ENCODE peak calls at places on chromosome 12, in four cellular contexts. L is H9, C is mesendoderm, O is H1. D is an unnamed sample.

GRCh38 chr12:91781114-91781513 is 364.5 kb downstream of the BTG1 start:
- DNase-seq in L (no peak), C (peak; percentile 25), O (no peak), D (peak; percentile 66)

GRCh38 chr12:116515674-116516073 is 43.5 kb upstream of the MAP1LC3B2 start:
- DNase-seq in L (no peak), C (no peak), O (no peak), D (no peak)

GRCh38 chr12:98653866-98654493 is 8.9 kb downstream of the APAF1 start:
- DNase-seq in L (no peak), C (peak; percentile 59), O (no peak), D (peak; percentile 70)

GRCh38 chr12:110807640-110808039 is 39.1 kb upstream of the CCDC63 start:
- DNase-seq in L (peak; percentile 59), C (no peak), O (no peak), D (no peak)

GRCh38 chr12:15304296-15304695 is 18.0 kb upstream of the PTPRO start:
- DNase-seq in L (no peak), C (no peak), O (no peak), D (no peak)

GRCh38 chr12:49673446-49674317 is 33.5 kb downstream of the FMNL3 start:
- DNase-seq in L (peak; percentile 85), C (peak; percentile 76), O (no peak), D (peak; percentile 94)

GRCh38 chr12:43836455-43836989 is 641 bp downstream of the TMEM117 start:
- DNase-seq in L (no peak), C (no peak), O (no peak), D (peak; percentile 46)

GRCh38 chr12:1858456-1858855 is 38.1 kb downstream of the LRTM2 start:
- DNase-seq in L (peak; percentile 24), C (no peak), O (no peak), D (no peak)

GRCh38 chr12:6375269-6376078 is at the start of gene SCNN1A:
- DNase-seq in L (peak; percentile 98), C (peak; percentile 89), O (peak; percentile 85), D (no peak)

GRCh38 chr12:14239350-14239934 is 126.0 kb upstream of the ATF7IP start:
- DNase-seq in L (peak; percentile 78), C (peak; percentile 94), O (no peak), D (no peak)

GRCh38 chr12:95970905-95971304 is 25.2 kb downstream of the HAL start:
- DNase-seq in L (peak; percentile 89), C (peak; percentile 95), O (peak; percentile 72), D (no peak)

GRCh38 chr12:17918013-17918412 is 172.0 kb downstream of the RERGL start:
- DNase-seq in L (no peak), C (no peak), O (no peak), D (no peak)

GRCh38 chr12:130644124-130644523 is 72.0 kb downstream of the RIMBP2 start:
- DNase-seq in L (no peak), C (no peak), O (no peak), D (no peak)

GRCh38 chr12:27864521-27864920 is 84.5 kb upstream of the MANSC4 start:
- DNase-seq in L (no peak), C (no peak), O (no peak), D (peak; percentile 44)

GRCh38 chr12:27865421-27865820 is 85.4 kb upstream of the MANSC4 start:
- DNase-seq in L (no peak), C (no peak), O (no peak), D (peak; percentile 52)

GRCh38 chr12:27861428-27862167 is 81.6 kb upstream of the MANSC4 start:
- DNase-seq in L (no peak), C (no peak), O (no peak), D (peak; percentile 59)

DNA sequence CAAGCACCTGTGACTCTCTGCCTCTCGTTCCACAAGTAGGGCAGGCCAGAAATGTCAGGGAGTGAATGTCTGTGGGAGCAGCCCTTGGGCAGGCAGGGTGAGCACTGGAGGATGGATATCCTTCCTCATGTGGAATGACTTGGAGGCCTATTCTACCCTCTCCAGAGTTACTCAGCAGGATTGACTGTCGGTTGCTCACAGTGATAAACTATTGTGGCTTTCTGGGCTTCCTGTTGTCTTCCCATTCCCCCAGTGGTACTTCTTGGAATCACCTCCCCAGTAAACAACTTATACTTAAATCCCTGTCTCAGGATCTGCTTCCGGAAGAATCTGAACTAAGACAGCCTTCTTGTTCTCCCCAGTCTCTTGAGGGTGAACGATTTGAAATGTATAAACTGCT is 79.6 kb upstream of the MANSC4 start:
- DNase-seq in L (no peak), C (peak; percentile 37), O (no peak), D (no peak)
- H4K5ac ChIP-seq in L (no peak overlapping the region), C (no peak overlapping the region), O (no peak overlapping the region), D (no peak overlapping the region)

DNA sequence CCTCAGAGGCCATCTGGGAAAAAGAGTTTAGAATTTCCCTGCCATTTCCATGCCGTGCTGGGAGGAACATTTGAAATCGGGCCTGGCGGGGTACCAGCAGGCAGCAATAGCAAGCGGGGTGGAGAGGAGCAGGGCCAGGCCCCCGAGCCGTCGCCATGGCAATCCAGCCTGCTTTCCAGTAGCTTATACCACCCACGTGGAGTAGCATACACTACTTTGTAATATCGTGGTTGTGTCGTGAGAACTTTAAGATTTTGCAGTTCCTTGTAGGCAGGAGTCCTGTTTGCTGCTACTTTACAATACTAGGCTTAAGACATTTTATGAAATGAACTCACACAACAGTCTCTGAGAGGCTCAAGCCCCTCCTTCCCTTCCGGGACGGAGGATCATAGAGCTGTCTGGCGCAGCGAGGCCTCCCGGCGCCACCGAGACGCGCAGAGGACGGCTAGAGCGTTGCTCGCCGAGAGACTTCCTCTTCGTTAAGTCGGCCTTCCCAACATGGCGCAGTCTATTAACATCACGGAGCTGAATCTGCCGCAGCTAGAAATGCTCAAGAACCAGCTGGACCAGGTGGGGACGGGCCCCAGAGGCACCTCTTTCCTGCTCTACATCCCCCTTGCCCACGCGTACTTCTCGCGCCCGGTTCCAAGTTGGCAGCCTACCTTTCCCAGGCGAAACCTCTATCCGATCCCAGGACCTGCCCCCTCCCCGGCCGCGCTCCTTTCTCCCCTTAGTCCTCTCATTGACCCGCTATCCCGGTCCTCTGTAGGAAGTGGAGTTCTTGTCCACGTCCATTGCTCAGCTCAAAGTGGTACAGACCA is at the start of gene PFDN5:
- DNase-seq in L (peak; percentile 94), C (peak; percentile 95), O (peak; percentile 61), D (peak; percentile 92)
- H4K5ac ChIP-seq in L (peak within 1 kb of the TSS; percentile 3), C (no peak within 1 kb of the TSS), O (peak within 1 kb of the TSS; percentile 85), D (peak within 1 kb of the TSS; percentile 97)

DNA sequence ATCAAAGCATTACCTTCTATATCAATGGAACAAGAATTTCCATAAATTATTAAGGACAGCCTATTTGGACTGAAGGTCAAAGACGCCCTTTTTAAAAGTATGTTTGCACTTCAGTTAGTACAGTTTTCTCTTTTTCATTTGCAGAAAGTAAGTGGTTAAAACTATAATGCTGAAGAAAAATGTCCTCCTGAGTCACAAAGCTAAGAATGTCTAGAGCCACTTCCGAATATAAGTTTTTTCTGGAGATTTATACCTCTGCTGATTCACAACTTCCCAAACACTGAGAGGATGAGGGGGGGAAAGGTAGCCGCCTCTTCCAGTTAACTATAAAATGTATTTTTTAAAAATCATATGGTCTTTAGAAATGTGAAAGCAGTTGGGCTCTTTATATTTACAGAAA is 84.9 kb downstream of the DUSP6 start:
- DNase-seq in L (no peak), C (no peak), O (no peak), D (peak; percentile 6)
- H4K5ac ChIP-seq in L (no peak overlapping the region), C (no peak overlapping the region), O (no peak overlapping the region), D (no peak overlapping the region)

GRCh38 chr12:113630625-113631024 is 159.0 kb upstream of the LHX5 start:
- DNase-seq in L (no peak), C (no peak), O (no peak), D (no peak)

GRCh38 chr12:113622410-113622809 is 150.7 kb upstream of the LHX5 start:
- DNase-seq in L (no peak), C (no peak), O (no peak), D (no peak)

GRCh38 chr12:113620437-113620976 is 148.8 kb upstream of the LHX5 start:
- DNase-seq in L (no peak), C (no peak), O (no peak), D (no peak)

DNA sequence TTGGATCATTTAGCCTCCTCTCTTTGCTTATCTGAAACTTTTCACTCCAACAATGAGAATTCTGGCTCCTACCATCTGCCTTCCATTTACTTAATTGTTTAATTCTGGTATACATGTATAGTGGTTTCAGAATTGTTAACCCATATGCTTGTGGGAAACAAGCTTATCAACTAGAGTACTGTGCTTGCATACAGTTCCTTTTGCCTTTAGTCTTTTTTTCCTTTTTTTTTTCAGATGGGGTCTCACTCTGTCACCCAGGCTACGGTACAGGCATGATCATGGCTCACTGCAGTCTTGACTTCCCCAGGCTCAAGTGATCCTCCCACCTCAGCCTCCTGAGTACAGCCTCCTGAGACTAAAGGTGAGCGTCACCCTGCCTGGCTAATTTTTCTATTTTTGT is 153.8 kb upstream of the LHX5 start:
- DNase-seq in L (no peak), C (no peak), O (no peak), D (no peak)
- H4K5ac ChIP-seq in L (no peak overlapping the region), C (no peak overlapping the region), O (no peak overlapping the region), D (no peak overlapping the region)

DNA sequence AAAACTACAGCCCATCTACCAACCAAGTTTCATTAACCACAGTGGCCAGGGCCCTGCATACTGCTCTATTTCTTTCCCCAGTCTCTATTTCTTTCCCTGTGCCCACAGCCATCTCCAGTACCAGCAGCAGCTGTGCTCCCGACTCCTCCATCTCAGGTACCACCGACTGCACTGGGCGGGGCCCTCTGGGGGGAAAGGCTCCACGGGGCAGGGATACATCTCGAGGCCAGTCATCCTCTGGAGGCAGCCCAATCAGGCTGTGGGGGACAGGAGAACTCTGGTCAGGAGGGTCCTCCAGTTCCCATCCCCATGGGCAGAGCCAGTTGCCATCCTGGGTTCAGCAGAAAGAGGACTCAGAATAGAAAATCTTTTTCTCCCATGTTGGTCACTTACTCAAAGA is 3.0 kb downstream of the CDK4 start:
- DNase-seq in L (no peak), C (no peak), O (no peak), D (no peak)
- H4K5ac ChIP-seq in L (no peak overlapping the region), C (no peak overlapping the region), O (no peak overlapping the region), D (no peak overlapping the region)

DNA sequence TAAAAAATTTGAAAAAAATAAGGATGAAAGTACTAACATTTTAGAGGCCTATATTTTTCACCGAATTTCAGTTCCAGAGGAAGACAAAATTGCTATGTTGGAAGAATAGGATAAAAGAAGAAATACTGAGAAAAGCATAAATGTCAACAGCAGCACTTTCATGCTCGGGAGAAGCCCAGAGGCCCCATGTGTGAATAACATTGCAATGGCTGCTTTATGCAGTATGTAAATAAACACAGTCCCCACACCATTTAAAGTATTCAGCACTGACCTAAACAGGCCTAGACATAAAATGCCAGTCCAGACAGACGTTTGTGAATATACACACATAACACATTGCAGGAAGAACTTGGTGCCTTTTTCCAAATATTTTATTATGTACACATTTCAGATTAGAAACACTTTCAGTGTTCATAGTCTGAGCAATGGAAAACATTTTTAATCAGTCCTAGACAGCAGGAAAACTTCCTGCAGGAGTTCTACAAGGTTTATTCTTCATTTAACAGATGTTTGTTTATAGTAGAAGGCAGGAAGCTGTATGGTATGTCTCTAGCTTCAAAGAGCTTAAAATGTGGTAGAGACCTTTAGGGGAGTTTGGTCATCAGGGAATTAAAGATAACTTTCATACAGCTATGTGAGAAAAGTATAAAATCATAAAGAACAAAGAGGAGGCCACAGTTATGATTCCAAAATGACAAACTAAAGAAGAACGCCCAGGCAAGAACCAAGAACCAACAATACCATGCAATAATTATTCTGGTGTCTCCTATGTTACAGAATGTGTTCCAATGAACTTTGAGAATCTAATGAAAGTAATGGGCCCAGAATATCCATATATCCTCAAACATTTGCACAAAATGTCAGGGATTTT is 30.5 kb upstream of the SLC38A2 start:
- DNase-seq in L (no peak), C (no peak), O (no peak), D (peak; percentile 69)
- H4K5ac ChIP-seq in L (no peak overlapping the region), C (no peak overlapping the region), O (no peak overlapping the region), D (peak overlapping the region; percentile 33)

DNA sequence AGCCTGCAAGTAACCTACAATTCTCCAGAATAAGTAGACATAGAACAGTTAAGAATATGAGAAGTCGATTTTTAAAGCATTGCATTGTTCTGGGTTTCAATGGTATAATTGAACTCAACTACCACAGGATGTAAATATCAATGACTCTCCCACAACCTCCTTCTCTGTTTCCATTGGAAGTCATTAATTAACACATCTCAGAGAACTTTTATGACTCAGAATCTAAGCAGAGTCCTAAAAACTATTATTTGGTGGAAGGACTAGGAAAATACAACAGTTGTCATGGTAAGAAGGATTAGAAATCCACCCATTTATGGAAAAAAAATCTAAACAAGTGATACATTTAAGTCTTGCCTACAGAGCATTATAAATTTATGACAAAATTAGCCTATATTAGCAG is 21.1 kb upstream of the CPNE8 start:
- DNase-seq in L (no peak), C (no peak), O (no peak), D (no peak)
- H4K5ac ChIP-seq in L (no peak overlapping the region), C (no peak overlapping the region), O (no peak overlapping the region), D (no peak overlapping the region)

D was measured in IMR-90.